ENCODE peak calls at places on chromosomes 5 and 9, in ten cellular contexts. J is vagina, S is ovary, A is cardiac muscle cell, H is testis, G is fibroblast of lung, N is left ventricle myocardium inferior, U is HFF-Myc, B is GM12865, F is A549. D is an unnamed sample.

GRCh38 chr9:122368642-122369041 is 2.2 kb upstream of the PTGS1 start:
- DNase-seq in U (no peak), H (no peak), B (no peak), N (no peak), G (no peak), A (no peak), S (no peak), J (no peak), F (no peak), D (no peak)

GRCh38 chr5:148748702-148749101 is 77.7 kb upstream of the ADRB2 start:
- DNase-seq in S (no peak), F (no peak), U (no peak), G (no peak), A (no peak), N (no peak), H (no peak), B (no peak), J (no peak), D (no peak)

GRCh38 chr9:20621553-20622329 is 558 bp downstream of the MLLT3 start:
- DNase-seq in F (peak), H (peak), B (peak), G (peak), N (peak), U (peak), J (no peak), A (peak), S (peak), D (no peak)

GRCh38 chr9:123408313-123409266 is 52.6 kb downstream of the CRB2 start:
- DNase-seq in U (no peak), F (no peak), N (no peak), J (no peak), H (no peak), A (no peak), G (no peak), S (no peak), B (no peak), D (no peak)

GRCh38 chr5:175752826-175753535 is 95.1 kb downstream of the HRH2 start:
- DNase-seq in A (no peak), B (no peak), S (no peak), U (no peak), G (no peak), N (no peak), F (no peak), J (no peak), H (no peak), D (no peak)

GRCh38 chr9:80561526-80561925 is 989.8 kb downstream of the TLE4 start:
- DNase-seq in F (no peak), H (no peak), B (no peak), J (no peak), G (peak), N (no peak), U (no peak), S (no peak), A (no peak), D (no peak)

GRCh38 chr5:127919006-127919796 is 164.4 kb upstream of the SLC12A2 start:
- DNase-seq in B (no peak), U (no peak), S (no peak), N (no peak), F (no peak), H (no peak), G (no peak), J (no peak), A (peak), D (no peak)

GRCh38 chr9:129014124-129014523 is 14.0 kb downstream of the SH3GLB2 start:
- DNase-seq in S (no peak), J (no peak), G (no peak), F (no peak), N (no peak), B (no peak), H (no peak), U (no peak), A (no peak), D (no peak)

GRCh38 chr9:22813520-22813919 is 366.9 kb downstream of the DMRTA1 start:
- DNase-seq in S (no peak), A (no peak), B (peak), U (no peak), H (no peak), J (no peak), F (no peak), N (no peak), G (peak), D (no peak)

GRCh38 chr5:150641006-150641570 is 628 bp downstream of the SYNPO start:
- DNase-seq in H (peak), S (peak), G (peak), N (peak), U (no peak), A (peak), J (no peak), B (no peak), F (peak), D (peak)

GRCh38 chr5:32193591-32193990 is 19.5 kb upstream of the GOLPH3 start:
- DNase-seq in J (no peak), S (peak), G (peak), H (peak), F (no peak), U (peak), N (peak), A (peak), B (no peak), D (peak)

GRCh38 chr5:173547579-173547978 is 68.9 kb downstream of the BOD1 start:
- DNase-seq in A (peak), J (no peak), B (peak), N (no peak), F (no peak), H (no peak), U (peak), S (no peak), G (peak), D (no peak)

DNA sequence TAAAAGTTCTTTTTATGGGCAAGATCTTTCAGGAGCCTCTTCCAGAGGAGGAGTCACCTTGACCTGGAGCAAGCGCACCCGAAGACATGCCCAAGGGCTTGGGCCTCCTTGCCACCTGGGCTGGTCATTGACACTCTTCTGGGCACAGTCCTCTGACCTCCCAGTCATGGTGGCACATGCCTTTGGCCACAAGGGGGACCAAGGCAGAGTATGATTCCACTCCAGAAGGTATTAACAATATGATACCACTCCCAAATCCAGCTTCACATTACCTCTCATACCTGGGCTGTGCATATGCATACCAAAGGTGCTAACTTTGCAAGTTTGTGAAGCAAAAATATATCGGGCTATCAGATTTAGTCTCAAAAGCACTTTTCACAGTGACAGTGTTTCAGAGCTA is 84.6 kb downstream of the MAST4 start:
- DNase-seq in U (no peak), N (no peak), G (no peak), H (no peak), B (no peak), S (no peak), J (no peak), A (no peak), F (no peak), D (no peak)
- TF ChIP-seq CTCF in U (peak), N (peak), G (no peak), H (no peak), B (no peak), S (no peak), J (no peak), A (peak), F (no peak), D (no peak)

GRCh38 chr9:14300588-14300987 is 13.4 kb downstream of the NFIB start:
- DNase-seq in F (no peak), N (no peak), G (no peak), B (no peak), J (no peak), H (no peak), S (no peak), U (no peak), A (no peak), D (no peak)
- H3K4me3 ChIP-seq in F (no peak), N (peak), G (no peak), B (no peak), J (no peak), H (no peak), S (no peak), U (no peak), A (no peak), D (no peak)

GRCh38 chr5:14133394-14133793 is 9.7 kb upstream of the TRIO start:
- DNase-seq in F (no peak), N (no peak), U (no peak), S (no peak), G (no peak), A (no peak), H (no peak), B (no peak), J (no peak), D (no peak)
- TF ChIP-seq CTCF in F (no peak), N (no peak), U (no peak), S (no peak), G (no peak), A (no peak), H (no peak), B (no peak), J (no peak), D (no peak)

GRCh38 chr5:139392678-139393496 is 2.0 kb downstream of the PROB1 start:
- DNase-seq in S (no peak), J (no peak), A (peak), N (peak), B (peak), U (no peak), G (peak), H (peak), F (peak), D (no peak)

GRCh38 chr5:139389701-139390638 is at the start of gene MZB1:
- DNase-seq in N (no peak), U (no peak), H (no peak), J (no peak), A (no peak), B (peak), S (no peak), G (no peak), F (no peak), D (no peak)

GRCh38 chr5:139390639-139391569 is 1.2 kb upstream of the MZB1 start:
- DNase-seq in N (no peak), H (no peak), U (no peak), J (no peak), G (no peak), S (no peak), B (peak), F (no peak), A (no peak), D (no peak)

GRCh38 chr5:139392324-139392677 is 2.6 kb upstream of the MZB1 start:
- DNase-seq in N (no peak), G (no peak), S (no peak), H (no peak), A (no peak), B (no peak), U (no peak), J (no peak), F (no peak), D (no peak)

DNA sequence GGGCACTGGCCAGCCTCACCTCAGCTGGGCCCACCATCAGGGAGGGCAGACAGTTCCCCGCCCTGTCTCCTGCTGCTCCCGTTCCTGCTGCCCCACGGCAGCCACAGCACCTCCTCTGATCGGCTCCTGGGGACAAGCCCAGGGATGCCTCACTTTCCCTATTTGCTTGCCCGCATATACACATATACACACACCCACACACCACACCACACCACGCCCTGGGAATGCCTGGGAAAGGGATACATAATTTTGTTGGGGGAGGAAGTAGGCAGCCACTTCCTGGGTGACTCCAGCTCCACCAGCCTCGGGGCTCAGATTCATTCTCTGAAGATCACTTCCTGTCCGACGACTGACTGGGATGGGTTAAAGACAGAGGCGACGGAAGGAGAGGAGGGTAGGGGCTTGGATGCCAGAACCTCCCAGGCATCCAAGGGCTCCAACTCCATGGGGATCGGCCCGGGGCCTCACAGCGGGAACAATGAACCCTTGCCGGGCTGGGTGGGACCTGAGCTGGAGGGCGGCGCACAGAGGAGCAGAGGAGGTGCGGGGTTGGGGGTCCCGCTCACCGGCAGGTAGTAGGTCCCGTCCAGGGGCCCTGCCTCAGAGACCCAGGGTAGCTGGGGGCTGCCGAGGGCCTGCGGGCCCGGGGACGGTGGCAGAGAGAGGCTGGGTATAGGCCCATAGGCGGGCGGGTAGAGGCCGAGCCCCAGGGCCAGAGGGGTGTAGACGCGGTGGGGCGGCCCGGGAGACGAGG is 2.0 kb upstream of the MZB1 start:
- DNase-seq in N (no peak), H (no peak), J (peak), B (peak), S (no peak), U (no peak), A (no peak), G (peak), F (peak), D (no peak)
- H3K4me3 ChIP-seq in N (peak), H (peak), J (peak), B (peak), S (no peak), U (peak), A (no peak), G (no peak), F (peak), D (peak)

GRCh38 chr9:127786773-127787123 is 914 bp downstream of the CDK9 start:
- DNase-seq in A (peak), H (no peak), U (no peak), G (no peak), N (no peak), B (no peak), F (no peak), S (no peak), J (no peak), D (no peak)
- TF ChIP-seq CTCF in A (peak), H (peak), U (peak), G (peak), N (peak), B (no peak), F (peak), S (no peak), J (peak), D (peak)

DNA sequence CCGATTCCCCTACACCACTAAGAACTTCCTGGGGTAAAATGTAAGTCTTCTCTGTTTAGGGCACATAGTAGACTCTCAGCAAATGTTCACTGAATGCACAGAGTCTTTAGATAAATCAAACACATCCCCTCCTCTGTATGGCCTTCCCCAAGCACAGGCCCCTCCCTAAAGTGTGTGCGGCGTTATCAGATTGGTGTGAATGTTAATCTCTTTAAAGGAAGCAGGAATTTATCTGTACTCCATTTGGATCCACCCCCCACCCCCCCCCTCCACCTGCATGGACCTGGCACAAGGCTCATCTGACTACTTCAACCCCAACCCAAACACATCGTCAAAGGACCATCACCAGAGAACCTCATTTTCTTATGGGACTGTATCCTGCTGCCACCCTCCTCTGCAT is 6.3 kb downstream of the PCDH1 start:
- DNase-seq in N (no peak), U (no peak), F (no peak), J (no peak), A (no peak), G (no peak), H (no peak), B (no peak), S (no peak), D (no peak)
- H3K4me3 ChIP-seq in N (no peak), U (no peak), F (no peak), J (no peak), A (no peak), G (no peak), H (no peak), B (no peak), S (no peak), D (no peak)

GRCh38 chr5:159581502-159582249 is 251.4 kb upstream of the IL12B start:
- DNase-seq in J (no peak), N (no peak), H (no peak), A (peak), U (peak), G (peak), B (no peak), S (no peak), F (peak), D (peak)
- TF ChIP-seq CTCF in J (no peak), N (no peak), H (no peak), A (peak), U (no peak), G (no peak), B (no peak), S (no peak), F (peak), D (peak)